ENCODE peak calls at places on chromosomes 16 and 17, in ten cellular contexts. One of them, this sample, is unnamed. For H3K4me1, the result is how much of the 10 kb centered on the place peaks cover.

GRCh38 chr16:58012481-58012880 is 11.3 kb downstream of the USB1 start:
- DNase-seq in cardiac muscle cell: no peak
- DNase-seq in CD8-positive, alpha-beta memory T cell: no peak
- DNase-seq in IMR-90: no peak
- DNase-seq in A549: no peak
- DNase-seq in tibial nerve: no peak
- DNase-seq in pancreas: peak
- DNase-seq in SK-N-SH: no peak
- DNase-seq in aorta: no peak
- DNase-seq in HCT116: no peak
- DNase-seq in this sample: peak

GRCh38 chr17:78108726-78109488 is 19.6 kb downstream of the TMC6 start:
- DNase-seq in cardiac muscle cell: no peak
- DNase-seq in CD8-positive, alpha-beta memory T cell: no peak
- DNase-seq in IMR-90: no peak
- DNase-seq in A549: no peak
- DNase-seq in tibial nerve: no peak
- DNase-seq in pancreas: no peak
- DNase-seq in SK-N-SH: no peak
- DNase-seq in aorta: peak
- DNase-seq in HCT116: no peak
- DNase-seq in this sample: peak

GRCh38 chr16:987846-988245 is 6.3 kb downstream of the SOX8 start:
- DNase-seq in cardiac muscle cell: no peak
- DNase-seq in CD8-positive, alpha-beta memory T cell: no peak
- DNase-seq in IMR-90: no peak
- DNase-seq in A549: no peak
- DNase-seq in tibial nerve: no peak
- DNase-seq in pancreas: no peak
- DNase-seq in SK-N-SH: peak
- DNase-seq in aorta: peak
- DNase-seq in HCT116: no peak
- DNase-seq in this sample: no peak

GRCh38 chr16:86910146-86910805 is 331.9 kb downstream of the FOXL1 start:
- DNase-seq in cardiac muscle cell: no peak
- DNase-seq in CD8-positive, alpha-beta memory T cell: no peak
- DNase-seq in IMR-90: no peak
- DNase-seq in A549: no peak
- DNase-seq in tibial nerve: no peak
- DNase-seq in pancreas: no peak
- DNase-seq in SK-N-SH: no peak
- DNase-seq in aorta: peak
- DNase-seq in HCT116: no peak
- DNase-seq in this sample: no peak

GRCh38 chr17:10357768-10358167 is 15.0 kb downstream of the MYH13 start:
- DNase-seq in cardiac muscle cell: no peak
- DNase-seq in CD8-positive, alpha-beta memory T cell: peak
- DNase-seq in IMR-90: no peak
- DNase-seq in A549: peak
- DNase-seq in tibial nerve: no peak
- DNase-seq in pancreas: no peak
- DNase-seq in SK-N-SH: peak
- DNase-seq in aorta: no peak
- DNase-seq in HCT116: no peak
- DNase-seq in this sample: no peak

GRCh38 chr17:31857920-31858646 is 961 bp downstream of the COPRS start:
- DNase-seq in cardiac muscle cell: no peak
- DNase-seq in CD8-positive, alpha-beta memory T cell: no peak
- DNase-seq in IMR-90: no peak
- DNase-seq in A549: no peak
- DNase-seq in tibial nerve: no peak
- DNase-seq in pancreas: no peak
- DNase-seq in SK-N-SH: no peak
- DNase-seq in aorta: no peak
- DNase-seq in HCT116: no peak
- DNase-seq in this sample: no peak

GRCh38 chr17:42673885-42674754 is 2.7 kb downstream of the PLEKHH3 start:
- DNase-seq in cardiac muscle cell: peak
- DNase-seq in CD8-positive, alpha-beta memory T cell: peak
- DNase-seq in IMR-90: peak
- DNase-seq in A549: peak
- DNase-seq in tibial nerve: no peak
- DNase-seq in pancreas: peak
- DNase-seq in SK-N-SH: peak
- DNase-seq in aorta: peak
- DNase-seq in HCT116: no peak
- DNase-seq in this sample: peak

GRCh38 chr16:65005696-65006095 is 116.2 kb downstream of the CDH11 start:
- DNase-seq in cardiac muscle cell: no peak
- DNase-seq in CD8-positive, alpha-beta memory T cell: no peak
- DNase-seq in IMR-90: peak
- DNase-seq in A549: no peak
- DNase-seq in tibial nerve: no peak
- DNase-seq in pancreas: no peak
- DNase-seq in SK-N-SH: no peak
- DNase-seq in aorta: no peak
- DNase-seq in HCT116: no peak
- DNase-seq in this sample: no peak

GRCh38 chr16:67311607-67312449 is 14.7 kb downstream of the KCTD19 start:
- DNase-seq in cardiac muscle cell: peak
- DNase-seq in CD8-positive, alpha-beta memory T cell: no peak
- DNase-seq in IMR-90: peak
- DNase-seq in A549: peak
- DNase-seq in tibial nerve: no peak
- DNase-seq in pancreas: no peak
- DNase-seq in SK-N-SH: peak
- DNase-seq in aorta: peak
- DNase-seq in HCT116: peak
- DNase-seq in this sample: no peak

GRCh38 chr17:63961355-63962207 is 11.1 kb downstream of the SCN4A start:
- DNase-seq in cardiac muscle cell: peak
- DNase-seq in CD8-positive, alpha-beta memory T cell: peak
- DNase-seq in IMR-90: peak
- DNase-seq in A549: peak
- DNase-seq in tibial nerve: peak
- DNase-seq in pancreas: no peak
- DNase-seq in SK-N-SH: peak
- DNase-seq in aorta: peak
- DNase-seq in HCT116: peak
- DNase-seq in this sample: peak

GRCh38 chr16:81035975-81036750 is 521 bp downstream of the ATMIN start:
- DNase-seq in cardiac muscle cell: peak
- DNase-seq in CD8-positive, alpha-beta memory T cell: no peak
- DNase-seq in IMR-90: peak
- DNase-seq in A549: peak
- DNase-seq in tibial nerve: no peak
- DNase-seq in pancreas: peak
- DNase-seq in SK-N-SH: peak
- DNase-seq in aorta: peak
- DNase-seq in HCT116: no peak
- DNase-seq in this sample: peak

GRCh38 chr16:54783226-54783625 is 147.4 kb upstream of the IRX5 start:
- DNase-seq in cardiac muscle cell: no peak
- DNase-seq in CD8-positive, alpha-beta memory T cell: no peak
- DNase-seq in IMR-90: no peak
- DNase-seq in A549: no peak
- DNase-seq in tibial nerve: no peak
- DNase-seq in pancreas: no peak
- DNase-seq in SK-N-SH: no peak
- DNase-seq in aorta: no peak
- DNase-seq in HCT116: no peak
- DNase-seq in this sample: no peak

GRCh38 chr17:29133146-29133713 is 47.0 kb downstream of the MYO18A start:
- DNase-seq in cardiac muscle cell: peak
- DNase-seq in CD8-positive, alpha-beta memory T cell: no peak
- DNase-seq in IMR-90: peak
- DNase-seq in A549: peak
- DNase-seq in tibial nerve: no peak
- DNase-seq in pancreas: no peak
- DNase-seq in SK-N-SH: no peak
- DNase-seq in aorta: peak
- DNase-seq in HCT116: no peak
- DNase-seq in this sample: peak

GRCh38 chr17:69608808-69609494 is 194.5 kb downstream of the MAP2K6 start:
- DNase-seq in cardiac muscle cell: peak
- DNase-seq in CD8-positive, alpha-beta memory T cell: no peak
- DNase-seq in IMR-90: peak
- DNase-seq in A549: peak
- DNase-seq in tibial nerve: no peak
- DNase-seq in pancreas: no peak
- DNase-seq in SK-N-SH: no peak
- DNase-seq in aorta: peak
- DNase-seq in HCT116: no peak
- DNase-seq in this sample: no peak

GRCh38 chr16:73890524-73891500 is 405.8 kb upstream of the PSMD7 start:
- DNase-seq in cardiac muscle cell: peak
- DNase-seq in CD8-positive, alpha-beta memory T cell: no peak
- DNase-seq in IMR-90: peak
- DNase-seq in A549: no peak
- DNase-seq in tibial nerve: no peak
- DNase-seq in pancreas: no peak
- DNase-seq in SK-N-SH: no peak
- DNase-seq in aorta: no peak
- DNase-seq in HCT116: no peak
- DNase-seq in this sample: no peak

GRCh38 chr17:45307290-45308015 is 9.4 kb downstream of the MAP3K14 start:
- DNase-seq in cardiac muscle cell: peak
- DNase-seq in CD8-positive, alpha-beta memory T cell: no peak
- DNase-seq in IMR-90: peak
- DNase-seq in A549: peak
- DNase-seq in tibial nerve: no peak
- DNase-seq in pancreas: no peak
- DNase-seq in SK-N-SH: no peak
- DNase-seq in aorta: no peak
- DNase-seq in HCT116: no peak
- DNase-seq in this sample: no peak

GRCh38 chr16:89112377-89113151 is 18.9 kb downstream of the ACSF3 start:
- DNase-seq in cardiac muscle cell: no peak
- DNase-seq in CD8-positive, alpha-beta memory T cell: no peak
- DNase-seq in IMR-90: no peak
- DNase-seq in A549: no peak
- DNase-seq in tibial nerve: no peak
- DNase-seq in pancreas: no peak
- DNase-seq in SK-N-SH: no peak
- DNase-seq in aorta: no peak
- DNase-seq in HCT116: no peak
- DNase-seq in this sample: peak

GRCh38 chr16:50597563-50598255 is 49.5 kb downstream of the NKD1 start:
- DNase-seq in cardiac muscle cell: no peak
- DNase-seq in CD8-positive, alpha-beta memory T cell: no peak
- DNase-seq in IMR-90: no peak
- DNase-seq in A549: no peak
- DNase-seq in tibial nerve: no peak
- DNase-seq in pancreas: peak
- DNase-seq in SK-N-SH: no peak
- DNase-seq in aorta: no peak
- DNase-seq in HCT116: no peak
- DNase-seq in this sample: no peak

GRCh38 chr17:53313746-53314145 is 509.0 kb upstream of the KIF2B start:
- DNase-seq in cardiac muscle cell: peak
- DNase-seq in CD8-positive, alpha-beta memory T cell: no peak
- DNase-seq in IMR-90: no peak
- DNase-seq in A549: no peak
- DNase-seq in tibial nerve: no peak
- DNase-seq in pancreas: no peak
- DNase-seq in SK-N-SH: no peak
- DNase-seq in aorta: no peak
- DNase-seq in HCT116: no peak
- DNase-seq in this sample: no peak

GRCh38 chr16:2470234-2470601 is 879 bp upstream of the NTN3 start:
- DNase-seq in cardiac muscle cell: no peak
- DNase-seq in CD8-positive, alpha-beta memory T cell: no peak
- DNase-seq in IMR-90: no peak
- DNase-seq in A549: no peak
- DNase-seq in tibial nerve: no peak
- DNase-seq in pancreas: no peak
- DNase-seq in SK-N-SH: no peak
- DNase-seq in aorta: no peak
- DNase-seq in HCT116: no peak
- DNase-seq in this sample: no peak
- H3K4me1 ChIP-seq in cardiac muscle cell: under half
- H3K4me1 ChIP-seq in CD8-positive, alpha-beta memory T cell: under half
- H3K4me1 ChIP-seq in IMR-90: under half
- H3K4me1 ChIP-seq in A549: under half
- H3K4me1 ChIP-seq in tibial nerve: under half
- H3K4me1 ChIP-seq in pancreas: under half
- H3K4me1 ChIP-seq in SK-N-SH: half or more
- H3K4me1 ChIP-seq in aorta: under half
- H3K4me1 ChIP-seq in HCT116: half or more
- H3K4me1 ChIP-seq in this sample: half or more

DNA sequence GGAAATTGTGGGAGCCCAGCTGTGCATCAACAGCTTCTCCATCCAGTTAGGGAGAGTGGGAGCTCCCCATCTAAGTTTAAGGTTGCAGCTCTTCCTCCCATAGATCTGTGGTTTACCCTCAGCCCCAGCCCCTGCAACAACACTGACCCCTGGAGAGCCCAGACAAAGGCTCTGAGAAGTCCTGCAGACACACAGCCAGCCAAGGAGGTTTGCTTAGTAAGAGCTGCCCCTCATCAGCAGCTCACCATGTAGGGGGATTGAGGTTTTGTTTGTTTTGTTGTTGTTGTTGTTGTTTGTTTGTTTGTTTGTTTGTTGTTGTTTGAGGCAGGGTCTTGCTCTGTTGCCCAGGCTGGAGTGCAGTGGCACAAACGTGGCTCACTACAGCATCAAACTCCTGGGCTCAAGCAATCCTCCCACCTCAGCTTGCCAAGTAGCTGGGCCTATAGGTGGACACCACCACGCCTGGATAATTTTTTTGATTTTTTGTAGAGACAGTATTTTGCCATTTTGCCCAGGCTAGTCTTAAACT is 138.6 kb downstream of the CLEC16A start:
- DNase-seq in cardiac muscle cell: no peak
- DNase-seq in CD8-positive, alpha-beta memory T cell: no peak
- DNase-seq in IMR-90: no peak
- DNase-seq in A549: no peak
- DNase-seq in tibial nerve: no peak
- DNase-seq in pancreas: no peak
- DNase-seq in SK-N-SH: no peak
- DNase-seq in aorta: no peak
- DNase-seq in HCT116: no peak
- DNase-seq in this sample: no peak
- H3K4me1 ChIP-seq in cardiac muscle cell: under half
- H3K4me1 ChIP-seq in CD8-positive, alpha-beta memory T cell: under half
- H3K4me1 ChIP-seq in IMR-90: half or more
- H3K4me1 ChIP-seq in A549: under half
- H3K4me1 ChIP-seq in tibial nerve: under half
- H3K4me1 ChIP-seq in pancreas: under half
- H3K4me1 ChIP-seq in SK-N-SH: half or more
- H3K4me1 ChIP-seq in aorta: under half
- H3K4me1 ChIP-seq in HCT116: half or more
- H3K4me1 ChIP-seq in this sample: under half

GRCh38 chr17:82231562-82232321 is 2.9 kb downstream of the SLC16A3 start:
- DNase-seq in cardiac muscle cell: peak
- DNase-seq in CD8-positive, alpha-beta memory T cell: peak
- DNase-seq in IMR-90: peak
- DNase-seq in A549: peak
- DNase-seq in tibial nerve: peak
- DNase-seq in pancreas: peak
- DNase-seq in SK-N-SH: no peak
- DNase-seq in aorta: peak
- DNase-seq in HCT116: no peak
- DNase-seq in this sample: peak
- H3K4me1 ChIP-seq in cardiac muscle cell: under half
- H3K4me1 ChIP-seq in CD8-positive, alpha-beta memory T cell: under half
- H3K4me1 ChIP-seq in IMR-90: under half
- H3K4me1 ChIP-seq in A549: half or more
- H3K4me1 ChIP-seq in tibial nerve: under half
- H3K4me1 ChIP-seq in pancreas: under half
- H3K4me1 ChIP-seq in SK-N-SH: under half
- H3K4me1 ChIP-seq in aorta: under half
- H3K4me1 ChIP-seq in HCT116: half or more
- H3K4me1 ChIP-seq in this sample: half or more

GRCh38 chr17:896439-896838 is 83.1 kb downstream of the NXN start:
- DNase-seq in cardiac muscle cell: no peak
- DNase-seq in CD8-positive, alpha-beta memory T cell: no peak
- DNase-seq in IMR-90: peak
- DNase-seq in A549: no peak
- DNase-seq in tibial nerve: no peak
- DNase-seq in pancreas: no peak
- DNase-seq in SK-N-SH: no peak
- DNase-seq in aorta: peak
- DNase-seq in HCT116: no peak
- DNase-seq in this sample: no peak
- H3K4me1 ChIP-seq in cardiac muscle cell: under half
- H3K4me1 ChIP-seq in CD8-positive, alpha-beta memory T cell: under half
- H3K4me1 ChIP-seq in IMR-90: under half
- H3K4me1 ChIP-seq in A549: under half
- H3K4me1 ChIP-seq in tibial nerve: under half
- H3K4me1 ChIP-seq in pancreas: under half
- H3K4me1 ChIP-seq in SK-N-SH: under half
- H3K4me1 ChIP-seq in aorta: under half
- H3K4me1 ChIP-seq in HCT116: under half
- H3K4me1 ChIP-seq in this sample: under half

This sample was measured in left ventricle myocardium inferior.